ENCODE peak calls at places on chromosomes 1 and 21, in five cellular contexts. S is Right ventricle myocardium superior; N is right lobe of liver; Q is activated naive CD4-positive, alpha-beta T cell treated with anti-CD3 and anti-CD28 coated beads, Interleukin-2, amount 50 U/mL, for 72 hours; I is stimulated activated naive CD8-positive, alpha-beta T cell treated with anti-CD3 and anti-CD28 coated beads, Interleukin-15, Interleukin-2, amounts not matched to agents 100 U/mL and 50 U/mL, for 24 hours. A is an unnamed sample.

GRCh38 chr1:201506092-201506491 is 831 bp downstream of the CSRP1 start:
- ATAC-seq in N (no peak), Q (no peak), I (no peak), S (no peak), A (no peak)

GRCh38 chr1:199010492-199010891 is 371.7 kb downstream of the PTPRC start:
- ATAC-seq in S (no peak), Q (peak; percentile 43), N (no peak), I (no peak), A (no peak)

GRCh38 chr1:180199018-180199417 is 31.0 kb upstream of the LHX4 start:
- ATAC-seq in S (no peak), N (no peak), Q (no peak), I (no peak), A (no peak)

GRCh38 chr21:45033791-45034555 is 40.4 kb upstream of the ADARB1 start:
- ATAC-seq in S (peak; percentile 63), I (no peak), N (peak; percentile 11), Q (no peak), A (no peak)

GRCh38 chr1:152565535-152566215 is 905 bp downstream of the LCE3E start:
- ATAC-seq in I (no peak), S (no peak), Q (no peak), N (no peak), A (no peak)

GRCh38 chr21:44079446-44079845 is 27.8 kb upstream of the PWP2 start:
- ATAC-seq in N (no peak), I (no peak), S (no peak), Q (no peak), A (no peak)

GRCh38 chr1:52801011-52801410 is 41.5 kb upstream of the ZYG11A start:
- ATAC-seq in I (no peak), N (no peak), Q (no peak), S (no peak), A (no peak)

GRCh38 chr1:11124965-11125364 is 25.3 kb upstream of the EXOSC10 start:
- ATAC-seq in I (no peak), Q (no peak), N (no peak), S (no peak), A (peak; percentile 34)

GRCh38 chr1:161994153-161994814 is 29.4 kb downstream of the OLFML2B start:
- ATAC-seq in Q (no peak), I (no peak), S (peak; percentile 46), N (no peak), A (no peak)

GRCh38 chr1:150708595-150708994 is 11.6 kb upstream of the GOLPH3L start:
- ATAC-seq in I (peak; percentile 88), Q (peak; percentile 83), S (no peak), N (no peak), A (peak; percentile 97)

GRCh38 chr1:36728051-36728450 is 245.3 kb upstream of the CSF3R start:
- ATAC-seq in S (no peak), N (no peak), I (no peak), Q (no peak), A (no peak)

GRCh38 chr21:33384851-33385331 is 18.3 kb upstream of the IFNGR2 start:
- ATAC-seq in I (peak; percentile 34), S (no peak), N (no peak), Q (peak; percentile 34), A (peak; percentile 34)

GRCh38 chr21:18951291-18952038 is 547.9 kb upstream of the TMPRSS15 start:
- ATAC-seq in Q (no peak), N (peak; percentile 55), S (peak; percentile 74), I (no peak), A (no peak)

GRCh38 chr1:61391730-61392129 is 309.4 kb downstream of the NFIA start:
- ATAC-seq in Q (no peak), N (no peak), S (no peak), I (no peak), A (no peak)

GRCh38 chr1:52767881-52768280 is 41.6 kb downstream of the ZYG11B start:
- ATAC-seq in S (no peak), I (no peak), Q (no peak), N (no peak), A (no peak)

GRCh38 chr1:86542626-86543025 is 4.3 kb upstream of the CLCA4 start:
- ATAC-seq in Q (no peak), N (no peak), S (no peak), I (no peak), A (no peak)

A was measured in activated T-helper 17 cell treated with anti-CD3 and anti-CD28 coated beads, Interleukin-2, amount 50 U/mL, for 72 hours.